ENCODE peak calls at places on chromosome 6, in eight cellular contexts. P is tibial artery; S is right cardiac atrium; T is Peyer's patch; O is CD8-positive, alpha-beta memory T cell; D is suprapubic skin; F is lung; Q is adipocyte. Y is an unnamed sample.

GRCh38 chr6:83511901-83512681 is at the start of gene PRSS35:
- DNase-seq in Q (peak; percentile 80), O (peak; percentile 9), D (no peak), F (no peak), S (peak; percentile 66), P (peak; percentile 38), T (peak; percentile 65), Y (peak; percentile 31)

GRCh38 chr6:151716446-151717047 is 90.9 kb upstream of the ESR1 start:
- DNase-seq in T (no peak), F (no peak), P (no peak), O (no peak), Q (no peak), D (no peak), S (no peak), Y (no peak)

GRCh38 chr6:70377372-70377771 is 35.9 kb upstream of the FAM135A start:
- DNase-seq in T (no peak), Q (no peak), O (no peak), S (no peak), F (no peak), P (no peak), D (no peak), Y (no peak)

GRCh38 chr6:126293891-126294524 is 45.9 kb upstream of the CENPW start:
- DNase-seq in S (no peak), T (no peak), F (no peak), O (no peak), Q (no peak), P (no peak), D (no peak), Y (no peak)

GRCh38 chr6:28658475-28659249 is 133.0 kb downstream of the GPX5 start:
- DNase-seq in P (no peak), T (no peak), S (no peak), D (no peak), F (no peak), Q (peak; percentile 47), O (no peak), Y (no peak)

GRCh38 chr6:113971786-113972185 is 838 bp upstream of the HDAC2 start:
- DNase-seq in F (no peak), D (no peak), S (no peak), O (no peak), Q (peak; percentile 51), T (no peak), P (no peak), Y (no peak)

GRCh38 chr6:157229219-157229607 is 94.1 kb downstream of the TMEM242 start:
- DNase-seq in O (no peak), S (no peak), Q (no peak), P (no peak), D (peak; percentile 41), T (peak; percentile 36), F (no peak), Y (no peak)

GRCh38 chr6:129390900-129391299 is 319.1 kb downstream of the ARHGAP18 start:
- DNase-seq in D (no peak), P (no peak), T (no peak), O (no peak), F (no peak), S (no peak), Q (no peak), Y (no peak)

GRCh38 chr6:154933181-154933827 is 61.8 kb upstream of the TIAM2 start:
- DNase-seq in D (peak; percentile 57), P (no peak), F (no peak), S (no peak), T (no peak), Q (peak; percentile 30), O (no peak), Y (no peak)

GRCh38 chr6:161368514-161368913 is 94.7 kb upstream of the AGPAT4 start:
- DNase-seq in Q (no peak), D (no peak), O (no peak), S (no peak), F (no peak), P (no peak), T (no peak), Y (no peak)

GRCh38 chr6:36779227-36779626 is 60.0 kb downstream of the CPNE5 start:
- DNase-seq in P (no peak), O (peak; percentile 25), S (no peak), Q (no peak), T (no peak), D (no peak), F (no peak), Y (no peak)

GRCh38 chr6:46014054-46014453 is 1.6 kb downstream of the CLIC5 start:
- DNase-seq in Q (no peak), P (no peak), S (no peak), T (no peak), D (no peak), F (no peak), O (peak; percentile 44), Y (no peak)

GRCh38 chr6:46013639-46014038 is 2.0 kb downstream of the CLIC5 start:
- DNase-seq in Q (no peak), T (no peak), O (no peak), P (no peak), F (no peak), D (no peak), S (no peak), Y (no peak)

GRCh38 chr6:46010771-46011170 is 4.9 kb downstream of the CLIC5 start:
- DNase-seq in T (peak; percentile 52), P (no peak), F (no peak), O (no peak), D (no peak), S (no peak), Q (no peak), Y (no peak)

GRCh38 chr6:46010270-46010669 is 5.4 kb downstream of the CLIC5 start:
- DNase-seq in S (no peak), F (no peak), T (no peak), D (no peak), O (no peak), P (no peak), Q (no peak), Y (no peak)

DNA sequence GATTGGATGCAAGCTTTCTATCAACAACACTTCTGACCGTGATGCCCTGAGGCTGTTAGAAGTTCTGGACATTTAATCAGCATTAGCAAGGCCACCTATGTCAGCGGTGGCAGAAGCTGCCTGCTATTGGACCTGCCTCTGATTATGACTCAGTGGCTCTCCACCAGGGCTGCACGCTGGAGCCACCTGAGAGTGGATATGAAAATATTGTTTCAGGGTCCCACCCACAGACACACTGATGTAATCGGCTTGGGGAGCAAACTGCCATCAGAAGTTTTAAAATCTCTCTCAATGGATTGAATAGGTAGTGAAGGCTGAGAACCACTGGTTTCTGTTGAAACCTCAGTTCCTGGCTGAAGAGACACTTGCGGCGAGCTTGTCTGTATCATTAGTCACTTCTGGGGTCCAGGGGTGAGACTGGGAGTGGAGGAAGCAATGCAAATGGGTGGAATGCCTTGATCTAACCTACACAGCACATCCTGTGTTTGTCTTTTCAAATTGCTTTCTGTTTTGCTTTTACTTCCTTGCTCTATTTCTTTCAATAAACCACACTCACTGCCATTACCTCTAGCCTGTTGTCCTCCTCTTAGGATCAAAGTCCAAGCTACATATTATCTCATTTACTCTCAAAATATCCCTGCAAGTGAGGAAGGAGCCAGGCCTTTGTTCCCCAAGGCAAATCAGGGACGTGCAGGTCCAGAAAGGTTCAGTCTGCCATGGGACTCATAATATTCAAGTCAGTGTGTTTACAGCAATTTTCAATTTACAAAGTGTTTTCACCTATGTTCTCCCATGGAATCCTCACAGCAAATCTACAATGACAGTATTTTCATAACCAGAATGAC is 4.2 kb downstream of the CLIC5 start:
- DNase-seq in S (peak; percentile 18), F (no peak), P (no peak), T (peak; percentile 87), Q (no peak), O (peak; percentile 82), D (no peak), Y (no peak)
- H3K4me3 ChIP-seq in S (peak overlapping the region; percentile 9), F (no peak overlapping the region), P (no peak overlapping the region), T (peak overlapping the region; percentile 20), Q (no peak overlapping the region), O (peak overlapping the region; percentile 42), D (no peak overlapping the region), Y (no peak overlapping the region)

GRCh38 chr6:44276667-44277640 is 6.7 kb downstream of the TMEM151B start:
- DNase-seq in T (no peak), F (no peak), S (no peak), P (no peak), D (no peak), O (no peak), Q (no peak), Y (no peak)
- H3K27me3 ChIP-seq in T (no peaks in the 10 kb centered on the region), F (peaks cover 3% of the 10 kb centered on the region), S (no peaks in the 10 kb centered on the region), P (peaks cover 74% of the 10 kb centered on the region), D (peaks cover 56% of the 10 kb centered on the region), O (peaks cover 34% of the 10 kb centered on the region), Q (peaks cover 80% of the 10 kb centered on the region), Y (peaks cover 39% of the 10 kb centered on the region)

GRCh38 chr6:11653028-11653583 is 115.6 kb downstream of the TMEM170B start:
- DNase-seq in O (no peak), D (no peak), F (no peak), S (peak; percentile 28), Q (peak; percentile 74), T (no peak), P (no peak), Y (peak; percentile 87)

GRCh38 chr6:11650297-11650696 is 112.7 kb downstream of the TMEM170B start:
- DNase-seq in P (no peak), T (no peak), F (no peak), D (no peak), S (peak; percentile 57), O (no peak), Q (peak; percentile 21), Y (peak; percentile 91)

GRCh38 chr6:11650711-11651110 is 113.2 kb downstream of the TMEM170B start:
- DNase-seq in O (no peak), S (no peak), Q (no peak), P (no peak), D (no peak), F (no peak), T (no peak), Y (no peak)

GRCh38 chr6:11656486-11656885 is 118.9 kb downstream of the TMEM170B start:
- DNase-seq in P (no peak), F (no peak), O (no peak), D (no peak), S (no peak), Q (no peak), T (no peak), Y (no peak)

GRCh38 chr6:11654876-11655275 is 117.3 kb downstream of the TMEM170B start:
- DNase-seq in F (no peak), T (no peak), Q (peak; percentile 67), D (no peak), S (no peak), O (no peak), P (no peak), Y (no peak)
- H3K4me3 ChIP-seq in F (no peak overlapping the region), T (no peak overlapping the region), Q (peak overlapping the region; percentile 5), D (no peak overlapping the region), S (no peak overlapping the region), O (no peak overlapping the region), P (no peak overlapping the region), Y (no peak overlapping the region)

DNA sequence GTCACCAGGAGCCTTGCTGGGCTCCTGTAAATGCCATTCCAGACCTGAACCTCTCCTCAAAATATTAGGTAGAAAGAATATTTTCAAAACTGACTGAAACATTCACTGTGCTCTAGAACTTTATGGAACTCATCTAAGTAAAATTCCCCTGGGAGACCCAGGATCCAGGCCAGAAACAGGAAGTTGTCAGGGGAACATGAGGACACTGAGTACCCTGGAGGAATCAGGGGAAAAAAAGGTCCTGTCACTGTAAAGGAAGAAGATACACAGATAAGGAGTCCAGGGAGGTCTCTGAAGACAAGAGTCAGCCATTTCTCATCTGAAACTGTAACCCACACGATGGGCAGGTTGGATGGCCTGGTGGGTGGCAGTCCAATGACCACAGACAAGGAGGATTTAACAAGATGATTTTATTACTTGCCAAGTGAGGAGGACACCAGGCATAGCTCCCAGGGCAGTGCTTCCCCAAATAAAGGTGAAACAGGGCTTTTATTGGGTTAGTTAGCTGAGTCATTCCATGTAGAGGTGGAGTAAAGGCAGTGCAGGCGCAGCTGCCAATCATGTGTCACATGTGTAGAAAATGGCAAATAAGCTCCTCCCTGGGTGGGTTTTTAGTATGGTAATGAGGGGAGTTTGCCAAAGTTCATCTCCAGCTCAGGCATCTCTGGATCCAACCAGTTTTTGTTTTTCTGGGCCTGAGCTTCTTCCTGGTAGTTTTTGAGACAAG is 138.5 kb downstream of the RCAN2 start:
- DNase-seq in F (no peak), D (no peak), S (no peak), T (no peak), O (no peak), P (peak; percentile 25), Q (no peak), Y (no peak)
- H3K27me3 ChIP-seq in F (no peaks in the 10 kb centered on the region), D (no peaks in the 10 kb centered on the region), S (no peaks in the 10 kb centered on the region), T (no peaks in the 10 kb centered on the region), O (no peaks in the 10 kb centered on the region), P (no peaks in the 10 kb centered on the region), Q (no peaks in the 10 kb centered on the region), Y (no peaks in the 10 kb centered on the region)